ENCODE peak calls at places on chromosomes 12 and 14, in seven cellular contexts. Q is left ventricle myocardium inferior, U is IMR-90, K is iPS DF 6.9, B is fibroblast of lung, E is neural progenitor cell, R is psoas muscle. C is an unnamed sample. For H3K36me3 and H3K27me3, the result is how much of the 10 kb centered on the place peaks cover.

GRCh38 chr12:54398995-54399793 is 14.7 kb upstream of the ZNF385A start:
- DNase-seq in K (no peak), E (peak), U (peak), B (peak), Q (peak), R (peak), C (peak)

GRCh38 chr12:88187571-88187970 is 45.5 kb downstream of the TMTC3 start:
- DNase-seq in E (no peak), Q (no peak), U (no peak), B (no peak), K (no peak), R (no peak), C (no peak)

GRCh38 chr12:78220811-78221210 is 390.1 kb downstream of the NAV3 start:
- DNase-seq in R (no peak), K (no peak), E (no peak), U (no peak), Q (no peak), B (no peak), C (no peak)

GRCh38 chr12:102095677-102096263 is 24.1 kb downstream of the NUP37 start:
- DNase-seq in E (peak), U (peak), Q (no peak), B (peak), R (no peak), K (no peak), C (no peak)

GRCh38 chr12:75884465-75884985 is 147.1 kb downstream of the PHLDA1 start:
- DNase-seq in Q (no peak), B (peak), K (no peak), R (no peak), E (peak), U (no peak), C (peak)

GRCh38 chr12:67885370-67886169 is 103.7 kb upstream of the IFNG-AS1 start:
- DNase-seq in Q (no peak), B (peak), U (no peak), K (no peak), R (no peak), E (no peak), C (no peak)

GRCh38 chr14:77914073-77914721 is 114.3 kb downstream of the ADCK1 start:
- DNase-seq in E (no peak), B (no peak), Q (no peak), U (no peak), K (no peak), R (no peak), C (no peak)

GRCh38 chr12:84201976-84202375 is 710.6 kb downstream of the SLC6A15 start:
- DNase-seq in R (no peak), Q (no peak), E (no peak), K (no peak), B (no peak), U (peak), C (no peak)

GRCh38 chr14:55053018-55053417 is 1.6 kb downstream of the MAPK1IP1L start:
- DNase-seq in K (no peak), Q (no peak), U (no peak), B (no peak), R (no peak), E (no peak), C (no peak)

GRCh38 chr12:70853326-70853725 is 67.2 kb downstream of the PTPRR start:
- DNase-seq in K (no peak), B (peak), U (peak), Q (no peak), R (no peak), E (no peak), C (no peak)

GRCh38 chr12:96063046-96063445 is 27.7 kb upstream of the LTA4H start:
- DNase-seq in R (no peak), U (peak), E (no peak), B (peak), Q (no peak), K (no peak), C (no peak)

GRCh38 chr12:54033106-54033979 is 493 bp downstream of the HOXC5 start:
- DNase-seq in K (no peak), B (no peak), Q (no peak), E (peak), R (peak), U (no peak), C (peak)

GRCh38 chr12:67813509-67813908 is 165.0 kb downstream of the DYRK2 start:
- DNase-seq in U (peak), R (no peak), Q (no peak), E (no peak), K (no peak), B (no peak), C (no peak)

GRCh38 chr14:45249847-45250575 is 3.0 kb downstream of the MIS18BP1 start:
- DNase-seq in Q (no peak), R (no peak), B (peak), K (no peak), E (no peak), U (peak), C (no peak)

GRCh38 chr14:81169711-81170103 is 51.1 kb downstream of the GTF2A1 start:
- DNase-seq in U (peak), B (no peak), K (no peak), Q (peak), E (peak), R (peak), C (no peak)

GRCh38 chr14:70782361-70782760 is 27.0 kb downstream of the MAP3K9 start:
- DNase-seq in U (peak), Q (no peak), B (peak), R (no peak), K (no peak), E (no peak), C (no peak)

GRCh38 chr14:34665785-34666425 is 36.0 kb upstream of the SNX6 start:
- DNase-seq in R (no peak), U (peak), E (no peak), B (peak), K (no peak), Q (no peak), C (no peak)

GRCh38 chr12:57895337-57896138 is 45.8 kb upstream of the ATP23 start:
- DNase-seq in E (no peak), Q (no peak), B (no peak), K (no peak), R (no peak), U (peak), C (no peak)

GRCh38 chr14:93683241-93683640 is 105.0 kb downstream of the PRIMA1 start:
- DNase-seq in K (peak), E (peak), Q (no peak), B (no peak), R (no peak), U (no peak), C (no peak)

GRCh38 chr12:54166543-54167499 is 22.0 kb downstream of the SMUG1 start:
- DNase-seq in E (no peak), B (no peak), K (no peak), U (no peak), R (no peak), Q (no peak), C (no peak)

GRCh38 chr12:80925237-80925636 is 12.5 kb downstream of the LIN7A start:
- DNase-seq in Q (no peak), K (no peak), B (no peak), E (no peak), U (no peak), R (no peak), C (no peak)

GRCh38 chr12:92779902-92780301 is 77.1 kb downstream of the PLEKHG7 start:
- DNase-seq in U (no peak), K (no peak), B (no peak), R (no peak), E (no peak), Q (no peak), C (no peak)

GRCh38 chr14:78637489-78637888 is 467.3 kb downstream of the NRXN3 start:
- DNase-seq in K (no peak), E (no peak), R (no peak), Q (no peak), B (no peak), U (no peak), C (no peak)

GRCh38 chr12:12722351-12723146 is 5.4 kb downstream of the CDKN1B start:
- DNase-seq in K (no peak), U (peak), E (no peak), B (peak), Q (no peak), R (no peak), C (no peak)
- H3K4me3 ChIP-seq in K (no peak), U (peak), E (peak), B (peak), Q (peak), R (peak), C (no peak)

DNA sequence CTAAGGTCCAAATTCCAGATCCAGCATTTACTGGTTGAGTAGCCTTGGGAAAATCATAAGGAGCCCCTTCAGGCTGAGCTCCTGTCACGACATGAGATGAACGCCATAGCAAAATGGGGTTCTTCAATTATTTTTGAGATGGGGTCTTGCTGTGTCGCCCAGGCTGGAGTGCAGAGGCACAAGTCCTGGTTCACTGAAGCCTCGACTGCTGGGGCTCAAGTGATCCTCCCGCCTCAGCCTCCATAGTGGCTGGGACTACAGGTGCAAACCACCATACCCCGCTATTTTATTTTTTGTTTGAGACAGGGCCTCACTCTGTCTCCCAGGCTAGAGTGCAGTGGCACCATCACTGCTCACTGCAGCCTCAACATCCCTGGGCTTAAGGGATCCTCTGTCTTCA is 25.7 kb upstream of the GPR68 start:
- DNase-seq in U (no peak), Q (no peak), K (no peak), E (no peak), R (no peak), B (no peak), C (no peak)
- H3K36me3 ChIP-seq in U (under half), Q (under half), K (under half), E (under half), R (under half), B (under half), C (under half)

DNA sequence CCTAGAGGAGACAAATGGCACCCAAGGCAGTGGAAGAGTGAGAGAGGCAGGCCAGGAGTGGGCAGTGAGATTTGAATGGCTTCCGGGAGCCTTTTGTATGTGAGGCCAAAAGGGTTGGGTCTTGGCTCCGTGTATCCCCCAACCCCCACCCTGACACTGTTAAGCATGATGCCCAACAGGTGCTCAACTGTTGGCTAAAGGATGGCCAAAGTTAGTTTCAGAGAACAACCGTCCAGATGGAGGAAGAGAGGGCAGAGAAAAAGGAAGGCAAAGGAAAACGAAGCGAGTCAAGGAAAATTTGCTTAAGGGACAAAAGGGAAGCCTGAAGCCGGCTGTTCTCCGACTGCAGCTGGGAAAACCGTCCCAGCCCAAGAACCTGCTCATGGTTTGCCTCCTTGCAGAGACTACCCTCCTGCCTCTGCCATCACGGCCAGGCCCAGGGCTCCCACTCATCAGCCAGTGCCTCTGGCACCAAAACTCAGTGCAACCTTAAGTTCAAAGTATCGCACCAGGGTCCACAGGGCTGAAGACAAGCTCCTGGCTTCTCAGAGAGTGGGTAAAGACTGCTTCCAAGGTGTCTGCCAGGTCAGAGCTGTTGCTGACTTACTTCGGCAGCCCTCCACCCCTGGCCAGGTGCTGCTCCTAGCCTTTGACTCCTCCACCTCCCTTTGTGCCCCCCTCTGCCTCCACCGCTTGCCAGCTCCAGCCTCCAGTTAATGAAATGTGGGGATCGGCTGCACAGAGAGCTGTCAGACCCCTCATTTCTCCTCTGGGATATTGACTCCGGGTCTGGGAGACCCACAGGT is 4.2 kb upstream of the C1QL4 start:
- DNase-seq in U (no peak), K (no peak), B (no peak), Q (no peak), E (peak), R (no peak), C (peak)
- H3K27me3 ChIP-seq in U (half or more), K (half or more), B (half or more), Q (half or more), E (half or more), R (half or more), C (half or more)

GRCh38 chr12:1474567-1475153 is 119.7 kb downstream of the FBXL14 start:
- DNase-seq in Q (no peak), R (no peak), K (no peak), B (peak), U (peak), E (peak), C (peak)
- H3K4me3 ChIP-seq in Q (no peak), R (no peak), K (no peak), B (peak), U (peak), E (no peak), C (no peak)

C was measured in H7.